ENCODE peak calls at places on chromosomes 16 and 17, in eight cellular contexts. S, O, J, A, M, F, B and I are unnamed samples. For H3K27me3, the result is how much of the 10 kb centered on the place peaks cover.

GRCh38 chr16:77307764-77308561 is 108.8 kb downstream of the SYCE1L start:
- DNase-seq in M (no peak), J (peak), S (no peak), F (no peak), O (no peak), B (no peak), A (no peak), I (no peak)

GRCh38 chr16:88731699-88732098 is 25.4 kb downstream of the CTU2 start:
- DNase-seq in O (peak), B (no peak), M (no peak), F (no peak), J (no peak), S (no peak), A (no peak), I (no peak)

GRCh38 chr17:2087597-2088211 is 32.8 kb downstream of the HIC1 start:
- DNase-seq in J (no peak), F (peak), S (peak), B (peak), O (no peak), A (peak), M (peak), I (no peak)

GRCh38 chr17:78723001-78723796 is 58.9 kb downstream of the CYTH1 start:
- DNase-seq in B (peak), S (no peak), J (no peak), M (no peak), O (no peak), A (no peak), F (no peak), I (no peak)

GRCh38 chr16:678209-678857 is 1.9 kb upstream of the STUB1 start:
- DNase-seq in J (no peak), M (no peak), F (no peak), S (no peak), B (no peak), O (no peak), A (peak), I (no peak)

GRCh38 chr17:66422181-66422580 is 119.8 kb downstream of the PRKCA start:
- DNase-seq in M (no peak), F (no peak), B (no peak), S (no peak), O (no peak), J (peak), A (no peak), I (no peak)

GRCh38 chr17:73879987-73880386 is 235.7 kb upstream of the SDK2 start:
- DNase-seq in S (no peak), O (no peak), F (no peak), J (no peak), A (no peak), M (no peak), B (no peak), I (no peak)

GRCh38 chr16:49556252-49557069 is 182.9 kb downstream of the C16orf78 start:
- DNase-seq in M (no peak), J (no peak), B (no peak), O (peak), S (peak), F (no peak), A (no peak), I (no peak)

GRCh38 chr16:89043636-89044393 is 49.8 kb upstream of the ACSF3 start:
- DNase-seq in O (no peak), B (no peak), J (no peak), A (no peak), S (peak), M (no peak), F (no peak), I (no peak)

GRCh38 chr16:50695017-50696000 is 1.9 kb downstream of the NOD2 start:
- DNase-seq in O (no peak), J (no peak), A (no peak), B (peak), F (peak), S (no peak), M (no peak), I (no peak)

GRCh38 chr17:28828294-28829040 is 14.1 kb downstream of the FAM222B start:
- DNase-seq in M (no peak), O (no peak), J (no peak), F (no peak), A (peak), S (peak), B (no peak), I (no peak)

GRCh38 chr16:86479419-86479818 is 30.9 kb upstream of the FOXF1 start:
- DNase-seq in S (no peak), O (no peak), F (no peak), J (no peak), B (no peak), A (no peak), M (no peak), I (peak)

GRCh38 chr16:630815-631405 is at the start of gene WFIKKN1:
- DNase-seq in J (no peak), M (no peak), S (no peak), O (peak), F (peak), B (peak), A (no peak), I (peak)

GRCh38 chr17:68763551-68763950 is 162.4 kb upstream of the FAM20A start:
- DNase-seq in B (no peak), F (no peak), S (no peak), J (peak), O (no peak), A (no peak), M (no peak), I (no peak)

GRCh38 chr17:60387666-60388065 is 4.3 kb downstream of the USP32 start:
- DNase-seq in M (no peak), A (no peak), F (no peak), B (no peak), S (no peak), J (no peak), O (no peak), I (no peak)

GRCh38 chr17:38528101-38528500 is 77.7 kb downstream of the SRCIN1 start:
- DNase-seq in M (no peak), O (no peak), J (no peak), F (no peak), B (no peak), A (no peak), S (no peak), I (no peak)

GRCh38 chr16:12496866-12497265 is 306.8 kb downstream of the CPPED1 start:
- DNase-seq in M (no peak), J (no peak), S (no peak), A (no peak), O (no peak), F (no peak), B (no peak), I (no peak)

GRCh38 chr17:79809530-79810137 is 12.8 kb upstream of the CBX8 start:
- DNase-seq in B (no peak), A (no peak), O (no peak), M (no peak), S (no peak), F (no peak), J (no peak), I (no peak)

GRCh38 chr16:74281285-74281684 is 15.3 kb upstream of the PSMD7 start:
- DNase-seq in M (no peak), B (no peak), A (no peak), O (no peak), S (no peak), J (no peak), F (no peak), I (no peak)

GRCh38 chr17:41530062-41531048 is 2.2 kb upstream of the KRT19 start:
- DNase-seq in S (no peak), F (no peak), B (no peak), A (no peak), O (peak), M (no peak), J (peak), I (peak)

GRCh38 chr17:2336215-2337151 is at the start of gene TSR1:
- DNase-seq in B (peak), J (peak), F (peak), S (peak), M (peak), O (peak), A (peak), I (peak)

DNA sequence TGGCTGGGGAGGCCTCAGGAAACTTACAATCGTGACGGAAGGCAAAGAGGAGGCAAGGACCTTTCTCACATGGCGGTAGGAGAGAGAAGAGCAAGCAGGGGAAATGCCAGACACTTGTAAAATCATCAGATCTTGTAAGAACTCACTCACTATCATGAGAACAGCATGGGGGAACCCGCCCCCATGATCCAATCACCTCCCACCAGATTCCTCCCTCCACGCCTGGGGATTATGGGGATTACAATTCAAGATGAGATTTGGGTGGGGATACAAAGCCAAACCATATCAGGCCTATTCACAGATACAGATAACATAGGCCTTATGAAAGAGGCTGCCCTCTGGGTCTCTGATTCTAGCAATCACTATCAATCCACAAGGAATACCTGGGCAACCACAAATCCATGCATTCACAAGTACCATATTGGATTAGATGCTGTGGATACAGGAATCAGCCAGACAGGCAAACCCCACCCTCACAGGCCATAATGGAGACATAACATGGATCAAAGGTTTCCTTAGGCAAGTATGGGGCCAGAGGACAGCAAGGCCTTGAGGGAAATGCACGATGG is 284.9 kb downstream of the SOX9 start:
- DNase-seq in F (no peak), S (no peak), M (no peak), J (no peak), B (no peak), O (no peak), A (no peak), I (no peak)
- H3K27me3 ChIP-seq in F (under half), S (under half), M (under half), J (under half), B (under half), O (under half), A (under half), I (under half)

DNA sequence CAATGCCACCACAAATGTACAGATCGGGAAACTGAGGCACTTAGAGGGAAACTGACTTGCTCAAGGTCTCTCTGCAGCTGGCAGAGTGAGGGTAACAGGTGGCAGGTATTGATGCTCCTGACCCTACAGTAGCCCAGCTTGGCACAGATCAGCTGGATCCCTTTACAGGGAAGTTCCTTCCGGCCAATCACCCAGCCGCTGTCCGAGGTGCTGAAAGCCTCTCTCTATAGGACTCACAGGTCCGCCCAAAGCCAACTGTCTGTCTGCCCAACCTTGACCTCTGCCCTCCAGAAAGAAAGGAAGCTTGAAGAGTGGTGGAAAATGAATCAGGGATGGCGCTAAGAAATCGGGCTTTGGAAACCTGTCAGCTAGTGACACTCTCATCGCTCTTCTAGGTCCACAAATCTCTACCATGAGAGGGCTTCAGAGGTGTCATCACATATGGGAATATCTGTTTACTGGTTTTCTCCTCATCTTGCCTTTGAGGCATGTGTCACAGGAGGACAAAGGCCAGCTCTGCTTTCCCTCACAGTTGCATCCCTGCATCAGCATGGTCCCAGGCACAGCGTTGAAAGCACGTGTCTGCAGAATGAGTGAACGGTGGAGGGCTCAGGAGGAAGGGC is 246.2 kb downstream of the KATNIP start:
- DNase-seq in A (no peak), S (no peak), F (peak), O (peak), J (peak), M (no peak), B (peak), I (peak)
- TF ChIP-seq CTCF in A (no peak), S (no peak), F (no peak), O (no peak), J (no peak), M (no peak), B (no peak), I (no peak)

DNA sequence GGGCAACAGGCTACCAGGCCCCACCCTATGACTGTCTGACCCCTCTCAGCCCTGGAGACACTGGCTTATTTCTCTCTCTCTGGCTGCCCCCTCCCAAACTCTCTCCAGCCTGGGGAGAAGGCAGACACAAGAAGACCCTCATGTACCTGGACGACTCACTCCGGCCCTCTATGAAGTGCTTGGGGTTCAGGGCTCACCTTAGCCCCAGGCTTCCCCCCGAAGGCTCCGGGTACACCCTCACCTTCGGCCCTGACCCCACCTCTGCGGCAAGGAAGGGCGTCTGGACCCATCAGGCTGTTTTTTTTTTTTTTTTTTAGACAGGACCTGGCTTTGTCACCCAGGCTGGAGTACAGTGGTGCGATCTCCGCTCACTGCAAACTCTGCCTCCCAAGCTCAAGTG is 906 bp upstream of the CARMIL2 start:
- DNase-seq in O (no peak), S (no peak), F (no peak), B (no peak), A (no peak), M (no peak), J (no peak), I (no peak)
- H3K27me3 ChIP-seq in O (under half), S (under half), F (under half), B (under half), A (under half), M (under half), J (under half), I (under half)

GRCh38 chr16:68364601-68364998 is 53.8 kb downstream of the PRMT7 start:
- DNase-seq in M (no peak), B (no peak), S (no peak), A (no peak), F (no peak), J (no peak), O (peak), I (no peak)
- TF ChIP-seq CTCF in M (no peak), B (no peak), S (no peak), A (no peak), F (no peak), J (peak), O (peak), I (no peak)

GRCh38 chr16:5065813-5066212 is at the start of gene C16orf89:
- DNase-seq in B (no peak), J (no peak), M (no peak), A (no peak), S (peak), O (no peak), F (peak), I (no peak)
- H3K27me3 ChIP-seq in B (under half), J (under half), M (under half), A (under half), S (under half), O (half or more), F (under half), I (under half)

DNA sequence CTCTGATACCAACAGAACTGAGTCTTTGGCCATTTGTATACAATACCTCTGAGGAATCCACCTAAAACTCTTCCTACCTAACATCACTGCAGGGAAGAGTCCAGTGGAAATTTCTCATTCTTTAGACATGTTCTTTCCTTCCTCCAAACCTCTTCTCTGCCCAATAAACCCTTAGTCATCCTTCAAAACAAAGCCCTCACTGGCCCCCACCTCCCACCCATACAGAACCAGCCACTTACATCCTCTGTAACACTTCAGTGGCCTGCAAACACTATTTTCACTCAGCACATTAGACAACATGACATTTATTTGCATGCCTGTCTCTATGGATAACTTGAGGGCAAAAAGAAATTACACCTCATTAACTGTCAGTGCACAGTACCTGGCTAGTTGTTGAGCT is 200.3 kb upstream of the NOG start:
- DNase-seq in M (no peak), B (no peak), A (no peak), J (no peak), F (no peak), O (no peak), S (no peak), I (no peak)
- TF ChIP-seq CTCF in M (no peak), B (no peak), A (no peak), J (no peak), F (no peak), O (no peak), S (no peak), I (no peak)

GRCh38 chr16:29111421-29111820 is 126.6 kb downstream of the LAT start:
- DNase-seq in M (no peak), J (no peak), S (no peak), O (no peak), B (no peak), F (no peak), A (no peak), I (no peak)

GRCh38 chr16:29107299-29107698 is 122.4 kb downstream of the LAT start:
- DNase-seq in O (peak), A (no peak), B (no peak), S (no peak), M (no peak), F (no peak), J (no peak), I (no peak)
- H3K27me3 ChIP-seq in O (under half), A (under half), B (under half), S (under half), M (under half), F (under half), J (under half), I (under half)

GRCh38 chr17:8120520-8121443 is 2.5 kb upstream of the ALOXE3 start:
- DNase-seq in F (peak), A (no peak), S (peak), M (no peak), B (peak), O (peak), J (peak), I (peak)
- TF ChIP-seq CTCF in F (no peak), A (no peak), S (peak), M (no peak), B (peak), O (peak), J (peak), I (no peak)